ENCODE peak calls at places on chromosomes 16 and 17, in five cellular contexts. One of them, this sample, is unnamed.

GRCh38 chr16:66728117-66728787 is 23.2 kb downstream of the DYNC1LI2 start:
- DNase-seq in neural crest cell: no peak
- DNase-seq in stomach: peak
- DNase-seq in esophagus muscularis mucosa: no peak
- DNase-seq in left ventricle myocardium inferior: no peak
- DNase-seq in this sample: no peak

GRCh38 chr16:49639739-49640388 is 216.0 kb downstream of the ZNF423 start:
- DNase-seq in neural crest cell: peak
- DNase-seq in stomach: no peak
- DNase-seq in esophagus muscularis mucosa: no peak
- DNase-seq in left ventricle myocardium inferior: peak
- DNase-seq in this sample: peak

GRCh38 chr17:48925251-48925990 is 17.2 kb downstream of the UBE2Z start:
- DNase-seq in neural crest cell: no peak
- DNase-seq in stomach: no peak
- DNase-seq in esophagus muscularis mucosa: no peak
- DNase-seq in left ventricle myocardium inferior: no peak
- DNase-seq in this sample: no peak

GRCh38 chr16:53091508-53092211 is 36.9 kb downstream of the CHD9 start:
- DNase-seq in neural crest cell: peak
- DNase-seq in stomach: peak
- DNase-seq in esophagus muscularis mucosa: no peak
- DNase-seq in left ventricle myocardium inferior: peak
- DNase-seq in this sample: peak

GRCh38 chr16:3067929-3068288 is 2.5 kb downstream of the IL32 start:
- DNase-seq in neural crest cell: no peak
- DNase-seq in stomach: no peak
- DNase-seq in esophagus muscularis mucosa: no peak
- DNase-seq in left ventricle myocardium inferior: no peak
- DNase-seq in this sample: no peak

GRCh38 chr16:64982581-64982980 is 139.3 kb downstream of the CDH11 start:
- DNase-seq in neural crest cell: no peak
- DNase-seq in stomach: no peak
- DNase-seq in esophagus muscularis mucosa: no peak
- DNase-seq in left ventricle myocardium inferior: no peak
- DNase-seq in this sample: no peak

GRCh38 chr16:88430524-88431446 is 22.3 kb upstream of the ZFPM1 start:
- DNase-seq in neural crest cell: no peak
- DNase-seq in stomach: no peak
- DNase-seq in esophagus muscularis mucosa: no peak
- DNase-seq in left ventricle myocardium inferior: peak
- DNase-seq in this sample: no peak

GRCh38 chr16:89575247-89576172 is at the start of gene CPNE7:
- DNase-seq in neural crest cell: no peak
- DNase-seq in stomach: no peak
- DNase-seq in esophagus muscularis mucosa: no peak
- DNase-seq in left ventricle myocardium inferior: no peak
- DNase-seq in this sample: peak

GRCh38 chr16:3475604-3476375 is 19.5 kb downstream of the C16orf90 start:
- DNase-seq in neural crest cell: no peak
- DNase-seq in stomach: no peak
- DNase-seq in esophagus muscularis mucosa: no peak
- DNase-seq in left ventricle myocardium inferior: no peak
- DNase-seq in this sample: no peak

GRCh38 chr16:81940781-81941560 is 70.3 kb downstream of the SDR42E1 start:
- DNase-seq in neural crest cell: no peak
- DNase-seq in stomach: no peak
- DNase-seq in esophagus muscularis mucosa: no peak
- DNase-seq in left ventricle myocardium inferior: no peak
- DNase-seq in this sample: no peak

GRCh38 chr16:83967838-83968482 is at the start of gene NECAB2:
- DNase-seq in neural crest cell: peak
- DNase-seq in stomach: peak
- DNase-seq in esophagus muscularis mucosa: no peak
- DNase-seq in left ventricle myocardium inferior: peak
- DNase-seq in this sample: peak

GRCh38 chr17:17326275-17326875 is 23.2 kb downstream of the NT5M start:
- DNase-seq in neural crest cell: no peak
- DNase-seq in stomach: no peak
- DNase-seq in esophagus muscularis mucosa: no peak
- DNase-seq in left ventricle myocardium inferior: no peak
- DNase-seq in this sample: no peak

GRCh38 chr16:73011926-73012325 is 36.0 kb downstream of the ZFHX3 start:
- DNase-seq in neural crest cell: no peak
- DNase-seq in stomach: no peak
- DNase-seq in esophagus muscularis mucosa: no peak
- DNase-seq in left ventricle myocardium inferior: no peak
- DNase-seq in this sample: no peak

GRCh38 chr16:49022351-49022963 is 259.2 kb downstream of the CBLN1 start:
- DNase-seq in neural crest cell: no peak
- DNase-seq in stomach: no peak
- DNase-seq in esophagus muscularis mucosa: peak
- DNase-seq in left ventricle myocardium inferior: no peak
- DNase-seq in this sample: no peak

GRCh38 chr17:67441052-67441738 is 64.1 kb downstream of the PITPNC1 start:
- DNase-seq in neural crest cell: no peak
- DNase-seq in stomach: no peak
- DNase-seq in esophagus muscularis mucosa: peak
- DNase-seq in left ventricle myocardium inferior: no peak
- DNase-seq in this sample: no peak

GRCh38 chr16:12327971-12328726 is 351.6 kb downstream of the SNX29 start:
- DNase-seq in neural crest cell: no peak
- DNase-seq in stomach: no peak
- DNase-seq in esophagus muscularis mucosa: no peak
- DNase-seq in left ventricle myocardium inferior: no peak
- DNase-seq in this sample: no peak

GRCh38 chr17:78117027-78117981 is 11.3 kb downstream of the TMC6 start:
- DNase-seq in neural crest cell: no peak
- DNase-seq in stomach: peak
- DNase-seq in esophagus muscularis mucosa: no peak
- DNase-seq in left ventricle myocardium inferior: no peak
- DNase-seq in this sample: peak
- TF ChIP-seq CTCF in neural crest cell: peak
- TF ChIP-seq CTCF in stomach: no peak
- TF ChIP-seq CTCF in esophagus muscularis mucosa: peak
- TF ChIP-seq CTCF in left ventricle myocardium inferior: peak
- TF ChIP-seq CTCF in this sample: peak

GRCh38 chr16:69143116-69143515 is 10.7 kb downstream of the UTP4 start:
- DNase-seq in neural crest cell: no peak
- DNase-seq in stomach: no peak
- DNase-seq in esophagus muscularis mucosa: no peak
- DNase-seq in left ventricle myocardium inferior: no peak
- DNase-seq in this sample: no peak
- TF ChIP-seq CTCF in neural crest cell: peak
- TF ChIP-seq CTCF in stomach: no peak
- TF ChIP-seq CTCF in esophagus muscularis mucosa: no peak
- TF ChIP-seq CTCF in left ventricle myocardium inferior: no peak
- TF ChIP-seq CTCF in this sample: no peak

GRCh38 chr17:33939959-33940358 is 315.1 kb upstream of the CCL2 start:
- DNase-seq in neural crest cell: no peak
- DNase-seq in stomach: peak
- DNase-seq in esophagus muscularis mucosa: no peak
- DNase-seq in left ventricle myocardium inferior: no peak
- DNase-seq in this sample: no peak

GRCh38 chr17:33936764-33937163 is 318.3 kb upstream of the CCL2 start:
- DNase-seq in neural crest cell: no peak
- DNase-seq in stomach: no peak
- DNase-seq in esophagus muscularis mucosa: no peak
- DNase-seq in left ventricle myocardium inferior: no peak
- DNase-seq in this sample: no peak

GRCh38 chr17:33932996-33933395 is 322.1 kb upstream of the CCL2 start:
- DNase-seq in neural crest cell: no peak
- DNase-seq in stomach: no peak
- DNase-seq in esophagus muscularis mucosa: no peak
- DNase-seq in left ventricle myocardium inferior: no peak
- DNase-seq in this sample: no peak

GRCh38 chr17:33934696-33935095 is 320.4 kb upstream of the CCL2 start:
- DNase-seq in neural crest cell: no peak
- DNase-seq in stomach: no peak
- DNase-seq in esophagus muscularis mucosa: no peak
- DNase-seq in left ventricle myocardium inferior: no peak
- DNase-seq in this sample: no peak

GRCh38 chr17:33935822-33936221 is 319.3 kb upstream of the CCL2 start:
- DNase-seq in neural crest cell: no peak
- DNase-seq in stomach: no peak
- DNase-seq in esophagus muscularis mucosa: no peak
- DNase-seq in left ventricle myocardium inferior: no peak
- DNase-seq in this sample: no peak
- TF ChIP-seq CTCF in neural crest cell: no peak
- TF ChIP-seq CTCF in stomach: no peak
- TF ChIP-seq CTCF in esophagus muscularis mucosa: no peak
- TF ChIP-seq CTCF in left ventricle myocardium inferior: no peak
- TF ChIP-seq CTCF in this sample: no peak

DNA sequence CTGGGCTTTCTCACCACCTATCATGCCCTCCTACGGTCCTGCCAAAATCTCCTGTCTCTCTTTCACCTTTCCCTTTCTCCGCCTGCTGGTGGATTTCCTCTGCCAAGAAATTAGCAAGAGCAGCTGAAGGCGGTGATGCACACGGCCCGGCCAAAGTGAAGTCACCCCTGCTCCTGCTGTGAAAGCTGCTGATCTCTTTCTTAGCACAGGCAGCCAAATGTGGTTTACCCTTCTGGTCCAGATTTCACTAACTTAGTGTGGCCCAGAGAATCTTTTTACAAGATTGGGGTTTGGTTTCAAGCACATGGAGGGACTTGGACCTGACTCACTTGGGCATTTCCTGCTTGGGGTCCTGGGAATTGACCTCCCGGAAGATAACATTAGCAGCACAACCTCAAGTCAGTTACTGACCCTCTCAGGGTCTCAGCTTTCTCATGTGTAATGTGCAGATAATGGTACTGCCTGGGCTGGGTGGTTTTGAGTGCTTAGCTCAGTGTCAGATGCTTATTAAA is 155.7 kb downstream of the SOCS1 start:
- DNase-seq in neural crest cell: no peak
- DNase-seq in stomach: peak
- DNase-seq in esophagus muscularis mucosa: no peak
- DNase-seq in left ventricle myocardium inferior: peak
- DNase-seq in this sample: peak
- TF ChIP-seq CTCF in neural crest cell: no peak
- TF ChIP-seq CTCF in stomach: no peak
- TF ChIP-seq CTCF in esophagus muscularis mucosa: peak
- TF ChIP-seq CTCF in left ventricle myocardium inferior: peak
- TF ChIP-seq CTCF in this sample: no peak

GRCh38 chr16:85250609-85251223 is 138.4 kb upstream of the CIBAR2 start:
- DNase-seq in neural crest cell: no peak
- DNase-seq in stomach: no peak
- DNase-seq in esophagus muscularis mucosa: no peak
- DNase-seq in left ventricle myocardium inferior: no peak
- DNase-seq in this sample: no peak

GRCh38 chr16:85252014-85252413 is 139.7 kb upstream of the CIBAR2 start:
- DNase-seq in neural crest cell: no peak
- DNase-seq in stomach: no peak
- DNase-seq in esophagus muscularis mucosa: no peak
- DNase-seq in left ventricle myocardium inferior: no peak
- DNase-seq in this sample: no peak

GRCh38 chr16:85252461-85252860 is 140.2 kb upstream of the CIBAR2 start:
- DNase-seq in neural crest cell: no peak
- DNase-seq in stomach: no peak
- DNase-seq in esophagus muscularis mucosa: no peak
- DNase-seq in left ventricle myocardium inferior: no peak
- DNase-seq in this sample: no peak

GRCh38 chr16:85249830-85250455 is 137.7 kb upstream of the CIBAR2 start:
- DNase-seq in neural crest cell: no peak
- DNase-seq in stomach: no peak
- DNase-seq in esophagus muscularis mucosa: no peak
- DNase-seq in left ventricle myocardium inferior: no peak
- DNase-seq in this sample: no peak

GRCh38 chr16:85251225-85251760 is 139.0 kb upstream of the CIBAR2 start:
- DNase-seq in neural crest cell: no peak
- DNase-seq in stomach: no peak
- DNase-seq in esophagus muscularis mucosa: no peak
- DNase-seq in left ventricle myocardium inferior: no peak
- DNase-seq in this sample: no peak
- TF ChIP-seq CTCF in neural crest cell: no peak
- TF ChIP-seq CTCF in stomach: no peak
- TF ChIP-seq CTCF in esophagus muscularis mucosa: no peak
- TF ChIP-seq CTCF in left ventricle myocardium inferior: no peak
- TF ChIP-seq CTCF in this sample: no peak

DNA sequence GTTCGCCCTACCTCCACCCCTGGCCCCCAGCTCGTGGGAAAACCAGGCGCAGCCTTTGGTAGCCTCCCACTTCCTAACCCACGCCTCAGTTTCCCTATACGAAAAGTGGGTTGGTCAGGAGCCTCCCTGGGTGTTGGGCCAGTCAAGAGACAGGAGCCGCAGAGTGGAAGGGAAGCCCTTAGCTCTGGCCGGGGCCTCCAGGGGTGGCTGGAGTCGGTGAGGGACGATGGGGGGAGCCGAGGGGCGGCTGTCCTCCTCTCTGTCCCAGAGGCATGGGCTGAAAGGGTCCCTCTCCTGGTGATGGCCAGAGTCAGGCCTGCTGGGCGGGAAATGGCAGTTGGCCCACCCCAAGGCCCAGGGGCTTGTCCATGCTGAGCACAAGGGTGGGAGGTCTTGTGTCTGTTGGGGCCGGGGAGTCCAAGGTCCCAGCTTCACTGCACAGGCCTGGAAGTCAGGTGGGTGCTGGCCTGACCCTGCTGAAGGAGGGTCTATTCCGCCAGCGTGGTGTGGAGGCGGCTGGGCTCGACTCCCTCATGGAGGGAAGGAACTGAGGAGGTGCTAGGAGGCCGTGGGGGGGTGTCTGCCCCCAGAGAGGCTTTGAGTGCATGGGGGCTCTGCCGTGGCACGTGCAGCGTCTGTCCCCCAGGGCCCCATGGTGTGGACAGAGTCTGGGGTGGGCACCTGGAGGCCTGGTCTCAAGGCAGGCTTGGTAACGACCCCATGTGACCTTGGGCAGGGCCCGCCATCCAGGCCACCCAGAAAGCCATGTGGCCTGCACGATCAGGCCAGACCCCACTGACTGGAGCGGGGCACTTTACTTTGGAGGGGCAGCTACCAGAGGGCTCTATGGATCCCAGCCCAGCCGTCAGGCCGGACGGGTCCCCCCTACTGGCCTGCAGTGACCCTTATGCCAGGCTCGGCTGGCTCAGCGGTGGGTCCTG is 1.1 kb downstream of the SLC16A3 start:
- DNase-seq in neural crest cell: no peak
- DNase-seq in stomach: no peak
- DNase-seq in esophagus muscularis mucosa: no peak
- DNase-seq in left ventricle myocardium inferior: no peak
- DNase-seq in this sample: peak
- TF ChIP-seq CTCF in neural crest cell: no peak
- TF ChIP-seq CTCF in stomach: no peak
- TF ChIP-seq CTCF in esophagus muscularis mucosa: no peak
- TF ChIP-seq CTCF in left ventricle myocardium inferior: no peak
- TF ChIP-seq CTCF in this sample: no peak

GRCh38 chr17:82031303-82031884 is at the start of gene RAC3:
- DNase-seq in neural crest cell: no peak
- DNase-seq in stomach: no peak
- DNase-seq in esophagus muscularis mucosa: no peak
- DNase-seq in left ventricle myocardium inferior: no peak
- DNase-seq in this sample: peak

GRCh38 chr17:82029990-82030469 is 1.4 kb upstream of the RAC3 start:
- DNase-seq in neural crest cell: no peak
- DNase-seq in stomach: no peak
- DNase-seq in esophagus muscularis mucosa: no peak
- DNase-seq in left ventricle myocardium inferior: no peak
- DNase-seq in this sample: no peak

GRCh38 chr17:82029391-82029790 is 2.1 kb upstream of the RAC3 start:
- DNase-seq in neural crest cell: no peak
- DNase-seq in stomach: no peak
- DNase-seq in esophagus muscularis mucosa: no peak
- DNase-seq in left ventricle myocardium inferior: peak
- DNase-seq in this sample: no peak

GRCh38 chr17:82031885-82032627 is 578 bp downstream of the RAC3 start:
- DNase-seq in neural crest cell: no peak
- DNase-seq in stomach: peak
- DNase-seq in esophagus muscularis mucosa: no peak
- DNase-seq in left ventricle myocardium inferior: no peak
- DNase-seq in this sample: no peak

GRCh38 chr17:82030470-82031302 is 792 bp upstream of the RAC3 start:
- DNase-seq in neural crest cell: peak
- DNase-seq in stomach: peak
- DNase-seq in esophagus muscularis mucosa: peak
- DNase-seq in left ventricle myocardium inferior: peak
- DNase-seq in this sample: peak
- TF ChIP-seq CTCF in neural crest cell: peak
- TF ChIP-seq CTCF in stomach: no peak
- TF ChIP-seq CTCF in esophagus muscularis mucosa: peak
- TF ChIP-seq CTCF in left ventricle myocardium inferior: peak
- TF ChIP-seq CTCF in this sample: peak